ENCODE peak calls at places on chromosomes 11 and 22, in seven cellular contexts. T is cardiac fibroblast; M is activated CD4-positive, CD25-positive, alpha-beta regulatory T cell treated with anti-CD3 and anti-CD28 coated beads, Interleukin-2, amount 50 U/mL, for 16 hours; I is HEK293T; S is fibroblast of lung; Y is stimulated activated CD8-positive, alpha-beta memory T cell treated with anti-CD3 and anti-CD28 coated beads, Interleukin-7, amount 100 ng/mL, for 1 hour; U is GM03348. B is an unnamed sample.

GRCh38 chr11:113907155-113907554 is 2.6 kb downstream of the HTR3B start:
- DNase-seq in T (no peak), S (no peak), Y (no peak), U (no peak), I (no peak), M (no peak), B (no peak)

GRCh38 chr22:44311855-44312170 is 938 bp downstream of the SHISAL1 start:
- DNase-seq in S (peak), M (no peak), I (no peak), Y (no peak), T (peak), U (peak), B (no peak)

GRCh38 chr11:103043826-103044688 is 47.9 kb downstream of the DCUN1D5 start:
- DNase-seq in M (no peak), I (no peak), S (no peak), Y (no peak), T (no peak), U (no peak), B (no peak)

GRCh38 chr22:23305922-23306374 is 125.6 kb downstream of the BCR start:
- DNase-seq in Y (no peak), T (peak), I (no peak), M (no peak), S (peak), U (no peak), B (no peak)

GRCh38 chr11:88307749-88308425 is 29.6 kb downstream of the CTSC start:
- DNase-seq in S (no peak), U (no peak), T (no peak), M (no peak), I (no peak), Y (no peak), B (no peak)

GRCh38 chr22:18031670-18032454 is 7.5 kb upstream of the MICAL3 start:
- DNase-seq in T (peak), S (peak), U (peak), Y (no peak), M (no peak), I (no peak), B (no peak)

GRCh38 chr11:116808262-116809175 is 14.6 kb downstream of the APOA4 start:
- DNase-seq in T (peak), M (no peak), S (peak), U (no peak), Y (no peak), I (no peak), B (no peak)

GRCh38 chr11:71995726-71996291 is 2.9 kb upstream of the IL18BP start:
- DNase-seq in S (no peak), I (no peak), Y (no peak), U (no peak), M (no peak), T (no peak), B (no peak)

GRCh38 chr11:101686514-101686913 is 102.7 kb upstream of the TRPC6 start:
- DNase-seq in U (no peak), Y (no peak), S (peak), I (no peak), M (no peak), T (peak), B (no peak)

GRCh38 chr11:96500440-96500839 is 110.6 kb downstream of the JRKL start:
- DNase-seq in T (no peak), U (no peak), Y (no peak), I (no peak), S (no peak), M (no peak), B (no peak)

GRCh38 chr22:46354176-46354992 is 18.9 kb downstream of the TRMU start:
- DNase-seq in T (no peak), Y (no peak), I (no peak), S (no peak), U (no peak), M (no peak), B (no peak)

GRCh38 chr11:67534070-67534679 is 10.9 kb upstream of the CABP2 start:
- DNase-seq in U (no peak), I (no peak), Y (no peak), M (no peak), S (peak), T (peak), B (no peak)

GRCh38 chr11:45816614-45817013 is 11.7 kb downstream of the SLC35C1 start:
- DNase-seq in M (no peak), Y (no peak), S (no peak), T (no peak), I (no peak), U (no peak), B (no peak)

GRCh38 chr11:14519692-14520085 is 497 bp downstream of the PSMA1 start:
- DNase-seq in M (peak), U (peak), T (peak), I (peak), S (no peak), Y (no peak), B (no peak)

GRCh38 chr22:42673898-42674390 is 24.8 kb upstream of the CYB5R3 start:
- DNase-seq in S (peak), U (no peak), I (no peak), T (peak), Y (no peak), M (no peak), B (no peak)

GRCh38 chr22:40239345-40239683 is 61.6 kb downstream of the TNRC6B start:
- DNase-seq in M (no peak), Y (no peak), I (no peak), T (no peak), S (no peak), U (no peak), B (no peak)

GRCh38 chr11:68689737-68690625 is 5.6 kb downstream of the GAL start:
- DNase-seq in Y (no peak), S (no peak), T (no peak), M (no peak), I (no peak), U (no peak), B (no peak)

GRCh38 chr22:29050457-29050856 is 11.2 kb downstream of the C22orf31 start:
- DNase-seq in M (no peak), Y (no peak), I (no peak), T (no peak), S (no peak), U (no peak), B (no peak)